ENCODE peak calls at places on chromosomes 6 and 20, in four cellular contexts. One of them, this sample, is unnamed.

GRCh38 chr6:12324096-12324495 is 33.9 kb downstream of the EDN1 start:
- DNase-seq in lower lobe of right lung: no peak
- DNase-seq in heart right ventricle: no peak
- DNase-seq in AG04450: no peak
- DNase-seq in this sample: peak

GRCh38 chr6:85465762-85466161 is 15.9 kb downstream of the NT5E start:
- DNase-seq in lower lobe of right lung: no peak
- DNase-seq in heart right ventricle: no peak
- DNase-seq in AG04450: no peak
- DNase-seq in this sample: no peak

GRCh38 chr6:12886961-12887775 is 170.6 kb downstream of the PHACTR1 start:
- DNase-seq in lower lobe of right lung: no peak
- DNase-seq in heart right ventricle: no peak
- DNase-seq in AG04450: no peak
- DNase-seq in this sample: no peak

GRCh38 chr6:52725530-52726192 is 37.6 kb downstream of the GSTA2 start:
- DNase-seq in heart right ventricle: no peak
- DNase-seq in lower lobe of right lung: no peak
- DNase-seq in AG04450: no peak
- DNase-seq in this sample: no peak

GRCh38 chr6:33759887-33760629 is 13.4 kb upstream of the IP6K3 start:
- DNase-seq in AG04450: no peak
- DNase-seq in lower lobe of right lung: no peak
- DNase-seq in heart right ventricle: no peak
- DNase-seq in this sample: no peak

GRCh38 chr6:138182939-138183791 is 21.4 kb downstream of the ARFGEF3 start:
- DNase-seq in heart right ventricle: no peak
- DNase-seq in lower lobe of right lung: no peak
- DNase-seq in AG04450: no peak
- DNase-seq in this sample: no peak

GRCh38 chr20:16846011-16846410 is 97.9 kb downstream of the OTOR start:
- DNase-seq in heart right ventricle: no peak
- DNase-seq in AG04450: no peak
- DNase-seq in lower lobe of right lung: no peak
- DNase-seq in this sample: peak

GRCh38 chr20:37542281-37542680 is 14.6 kb upstream of the BLCAP start:
- DNase-seq in lower lobe of right lung: no peak
- DNase-seq in AG04450: no peak
- DNase-seq in heart right ventricle: no peak
- DNase-seq in this sample: no peak

GRCh38 chr20:32168184-32168910 is 39.2 kb downstream of the PLAGL2 start:
- DNase-seq in AG04450: no peak
- DNase-seq in heart right ventricle: no peak
- DNase-seq in lower lobe of right lung: no peak
- DNase-seq in this sample: no peak

GRCh38 chr6:127945434-127946097 is 44.7 kb upstream of the THEMIS start:
- DNase-seq in lower lobe of right lung: no peak
- DNase-seq in AG04450: no peak
- DNase-seq in heart right ventricle: no peak
- DNase-seq in this sample: no peak

GRCh38 chr6:117976030-117976651 is 69.1 kb downstream of the SLC35F1 start:
- DNase-seq in AG04450: peak
- DNase-seq in lower lobe of right lung: no peak
- DNase-seq in heart right ventricle: no peak
- DNase-seq in this sample: no peak

GRCh38 chr6:69774740-69775350 is 22.0 kb downstream of the LMBRD1 start:
- DNase-seq in AG04450: no peak
- DNase-seq in heart right ventricle: no peak
- DNase-seq in lower lobe of right lung: no peak
- DNase-seq in this sample: no peak

GRCh38 chr6:129744201-129744879 is 34.4 kb upstream of the ARHGAP18 start:
- DNase-seq in AG04450: peak
- DNase-seq in heart right ventricle: no peak
- DNase-seq in lower lobe of right lung: no peak
- DNase-seq in this sample: peak

GRCh38 chr6:20707166-20707485 is 172.9 kb downstream of the CDKAL1 start:
- DNase-seq in lower lobe of right lung: no peak
- DNase-seq in heart right ventricle: no peak
- DNase-seq in AG04450: no peak
- DNase-seq in this sample: no peak

GRCh38 chr6:46652232-46652602 is 401 bp downstream of the CYP39A1 start:
- DNase-seq in heart right ventricle: no peak
- DNase-seq in AG04450: no peak
- DNase-seq in lower lobe of right lung: no peak
- DNase-seq in this sample: no peak

GRCh38 chr6:1616556-1617463 is 7.1 kb downstream of the FOXC1 start:
- DNase-seq in AG04450: no peak
- DNase-seq in heart right ventricle: no peak
- DNase-seq in lower lobe of right lung: no peak
- DNase-seq in this sample: no peak

GRCh38 chr6:44054635-44055559 is 72.4 kb downstream of the MRPL14 start:
- DNase-seq in lower lobe of right lung: no peak
- DNase-seq in AG04450: no peak
- DNase-seq in heart right ventricle: no peak
- DNase-seq in this sample: no peak

GRCh38 chr6:29792123-29793035 is 35.2 kb upstream of the HLA-G start:
- DNase-seq in AG04450: no peak
- DNase-seq in heart right ventricle: peak
- DNase-seq in lower lobe of right lung: peak
- DNase-seq in this sample: no peak

GRCh38 chr6:15026832-15027231 is 219.0 kb upstream of the JARID2 start:
- DNase-seq in AG04450: peak
- DNase-seq in lower lobe of right lung: no peak
- DNase-seq in heart right ventricle: no peak
- DNase-seq in this sample: no peak

DNA sequence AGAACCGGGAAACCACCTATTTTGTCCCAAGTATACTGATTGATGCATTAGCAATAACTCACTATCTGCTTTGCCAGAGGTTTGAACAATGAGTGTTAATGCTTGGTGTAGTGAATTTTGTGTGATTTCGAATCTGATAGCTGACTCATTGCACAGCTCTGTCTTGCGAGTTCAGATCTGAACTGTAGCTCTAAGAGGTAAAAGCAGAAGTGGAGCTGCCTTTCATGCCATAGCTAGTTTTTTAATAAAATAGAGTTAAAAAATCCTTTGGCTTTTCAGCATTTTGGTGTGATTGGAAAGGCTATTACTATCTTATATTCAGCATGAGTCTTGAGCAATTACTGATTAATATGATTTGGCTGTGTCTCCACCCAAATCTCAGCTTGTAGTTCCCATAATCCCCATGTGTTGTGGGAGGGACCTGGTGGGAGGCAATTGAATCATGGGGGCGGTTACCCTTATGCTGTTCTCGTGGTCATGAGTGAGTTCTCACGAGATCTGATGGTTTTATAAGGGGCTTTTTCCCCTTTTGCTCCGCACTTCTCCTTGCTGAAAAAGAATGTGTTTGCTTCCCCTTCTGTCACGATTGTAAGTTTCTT is 21.1 kb downstream of the IGF2R start:
- DNase-seq in heart right ventricle: no peak
- DNase-seq in AG04450: no peak
- DNase-seq in lower lobe of right lung: no peak
- DNase-seq in this sample: no peak
- H3K4me3 ChIP-seq in heart right ventricle: no peak
- H3K4me3 ChIP-seq in AG04450: no peak
- H3K4me3 ChIP-seq in lower lobe of right lung: no peak
- H3K4me3 ChIP-seq in this sample: no peak

DNA sequence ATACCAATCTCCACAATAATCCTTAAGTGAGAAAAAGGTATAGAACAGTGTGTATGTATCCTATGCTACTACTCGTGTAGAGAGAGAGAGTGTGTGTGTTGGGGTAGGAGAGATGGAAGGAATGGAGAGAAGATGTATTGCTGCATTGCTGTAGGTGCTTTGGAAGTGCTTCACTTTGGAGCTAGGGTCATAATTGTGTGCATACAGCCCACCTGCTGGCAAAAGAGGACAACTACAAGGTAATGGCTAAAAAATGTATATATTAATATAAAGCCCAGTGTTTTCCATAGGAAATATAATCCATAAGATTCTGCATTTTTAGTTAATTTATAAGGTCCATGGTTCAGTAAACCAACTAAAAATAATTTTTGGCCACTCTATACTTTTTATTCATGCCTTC is 36.1 kb downstream of the SERAC1 start:
- DNase-seq in AG04450: no peak
- DNase-seq in heart right ventricle: no peak
- DNase-seq in lower lobe of right lung: no peak
- DNase-seq in this sample: no peak
- TF ChIP-seq CTCF in AG04450: peak
- TF ChIP-seq CTCF in heart right ventricle: peak
- TF ChIP-seq CTCF in lower lobe of right lung: no peak
- TF ChIP-seq CTCF in this sample: peak

GRCh38 chr6:35213824-35214756 is at the start of gene SCUBE3:
- DNase-seq in AG04450: no peak
- DNase-seq in heart right ventricle: peak
- DNase-seq in lower lobe of right lung: no peak
- DNase-seq in this sample: no peak
- H3K4me3 ChIP-seq in AG04450: peak
- H3K4me3 ChIP-seq in heart right ventricle: peak
- H3K4me3 ChIP-seq in lower lobe of right lung: peak
- H3K4me3 ChIP-seq in this sample: peak

GRCh38 chr6:24596717-24597116 is 49.3 kb downstream of the KIAA0319 start:
- DNase-seq in heart right ventricle: no peak
- DNase-seq in AG04450: no peak
- DNase-seq in lower lobe of right lung: no peak
- DNase-seq in this sample: no peak
- TF ChIP-seq CTCF in heart right ventricle: no peak
- TF ChIP-seq CTCF in AG04450: no peak
- TF ChIP-seq CTCF in lower lobe of right lung: no peak
- TF ChIP-seq CTCF in this sample: no peak